ENCODE peak calls at places on chromosomes 4 and X, in ten cellular contexts. One of them, this sample, is unnamed.

GRCh38 chr4:187444061-187444460 is 551.5 kb upstream of the ZFP42 start:
- DNase-seq in left ventricle myocardium inferior: no peak
- DNase-seq in GM23338: no peak
- DNase-seq in fibroblast of mammary gland: no peak
- DNase-seq in AG09309: no peak
- DNase-seq in OCI-LY7: no peak
- DNase-seq in right lobe of liver: no peak
- DNase-seq in tibial artery: no peak
- DNase-seq in type B pancreatic cell: no peak
- DNase-seq in heart right ventricle: no peak
- DNase-seq in this sample: no peak

GRCh38 chr4:24642941-24643628 is 58.7 kb upstream of the DHX15 start:
- DNase-seq in left ventricle myocardium inferior: no peak
- DNase-seq in GM23338: no peak
- DNase-seq in fibroblast of mammary gland: peak; percentile 40
- DNase-seq in AG09309: peak; percentile 31
- DNase-seq in OCI-LY7: no peak
- DNase-seq in right lobe of liver: no peak
- DNase-seq in tibial artery: no peak
- DNase-seq in type B pancreatic cell: no peak
- DNase-seq in heart right ventricle: no peak
- DNase-seq in this sample: no peak

GRCh38 chr4:128715616-128716015 is 93.9 kb upstream of the JADE1 start:
- DNase-seq in left ventricle myocardium inferior: no peak
- DNase-seq in GM23338: no peak
- DNase-seq in fibroblast of mammary gland: peak; percentile 78
- DNase-seq in AG09309: peak; percentile 74
- DNase-seq in OCI-LY7: no peak
- DNase-seq in right lobe of liver: no peak
- DNase-seq in tibial artery: no peak
- DNase-seq in type B pancreatic cell: no peak
- DNase-seq in heart right ventricle: no peak
- DNase-seq in this sample: no peak

GRCh38 chrX:14344172-14344940 is 185.0 kb upstream of the GLRA2 start:
- DNase-seq in left ventricle myocardium inferior: no peak
- DNase-seq in GM23338: peak; percentile 21
- DNase-seq in fibroblast of mammary gland: no peak
- DNase-seq in AG09309: no peak
- DNase-seq in OCI-LY7: no peak
- DNase-seq in right lobe of liver: no peak
- DNase-seq in tibial artery: no peak
- DNase-seq in type B pancreatic cell: no peak
- DNase-seq in heart right ventricle: no peak
- DNase-seq in this sample: no peak

GRCh38 chrX:39688576-39689373 is 409.0 kb downstream of the BCOR start:
- DNase-seq in left ventricle myocardium inferior: peak; percentile 73
- DNase-seq in GM23338: peak; percentile 79
- DNase-seq in fibroblast of mammary gland: no peak
- DNase-seq in AG09309: no peak
- DNase-seq in OCI-LY7: no peak
- DNase-seq in right lobe of liver: peak; percentile 73
- DNase-seq in tibial artery: peak; percentile 51
- DNase-seq in type B pancreatic cell: peak; percentile 76
- DNase-seq in heart right ventricle: peak; percentile 60
- DNase-seq in this sample: no peak

GRCh38 chrX:131262738-131263679 is 26.1 kb downstream of the IGSF1 start:
- DNase-seq in left ventricle myocardium inferior: no peak
- DNase-seq in GM23338: peak; percentile 69
- DNase-seq in fibroblast of mammary gland: no peak
- DNase-seq in AG09309: no peak
- DNase-seq in OCI-LY7: peak; percentile 0
- DNase-seq in right lobe of liver: peak; percentile 61
- DNase-seq in tibial artery: no peak
- DNase-seq in type B pancreatic cell: no peak
- DNase-seq in heart right ventricle: no peak
- DNase-seq in this sample: no peak

GRCh38 chrX:67295924-67296323 is 247.9 kb upstream of the AR start:
- DNase-seq in left ventricle myocardium inferior: no peak
- DNase-seq in GM23338: no peak
- DNase-seq in fibroblast of mammary gland: no peak
- DNase-seq in AG09309: no peak
- DNase-seq in OCI-LY7: no peak
- DNase-seq in right lobe of liver: no peak
- DNase-seq in tibial artery: no peak
- DNase-seq in type B pancreatic cell: no peak
- DNase-seq in heart right ventricle: no peak
- DNase-seq in this sample: no peak

GRCh38 chr4:171002246-171002645 is 811.0 kb upstream of the GALNTL6 start:
- DNase-seq in left ventricle myocardium inferior: no peak
- DNase-seq in GM23338: no peak
- DNase-seq in fibroblast of mammary gland: no peak
- DNase-seq in AG09309: no peak
- DNase-seq in OCI-LY7: no peak
- DNase-seq in right lobe of liver: no peak
- DNase-seq in tibial artery: no peak
- DNase-seq in type B pancreatic cell: no peak
- DNase-seq in heart right ventricle: no peak
- DNase-seq in this sample: no peak

GRCh38 chr4:42152507-42153504 is at the start of gene BEND4:
- DNase-seq in left ventricle myocardium inferior: no peak
- DNase-seq in GM23338: peak; percentile 91
- DNase-seq in fibroblast of mammary gland: peak; percentile 2
- DNase-seq in AG09309: no peak
- DNase-seq in OCI-LY7: peak; percentile 83
- DNase-seq in right lobe of liver: no peak
- DNase-seq in tibial artery: no peak
- DNase-seq in type B pancreatic cell: no peak
- DNase-seq in heart right ventricle: no peak
- DNase-seq in this sample: no peak
- TF ChIP-seq CTCF in left ventricle myocardium inferior: no peak
- TF ChIP-seq CTCF in GM23338: peak; percentile 42
- TF ChIP-seq CTCF in fibroblast of mammary gland: no peak
- TF ChIP-seq CTCF in AG09309: no peak
- TF ChIP-seq CTCF in OCI-LY7: peak; percentile 66
- TF ChIP-seq CTCF in right lobe of liver: no peak
- TF ChIP-seq CTCF in tibial artery: no peak
- TF ChIP-seq CTCF in type B pancreatic cell: no peak
- TF ChIP-seq CTCF in heart right ventricle: no peak
- TF ChIP-seq CTCF in this sample: no peak

DNA sequence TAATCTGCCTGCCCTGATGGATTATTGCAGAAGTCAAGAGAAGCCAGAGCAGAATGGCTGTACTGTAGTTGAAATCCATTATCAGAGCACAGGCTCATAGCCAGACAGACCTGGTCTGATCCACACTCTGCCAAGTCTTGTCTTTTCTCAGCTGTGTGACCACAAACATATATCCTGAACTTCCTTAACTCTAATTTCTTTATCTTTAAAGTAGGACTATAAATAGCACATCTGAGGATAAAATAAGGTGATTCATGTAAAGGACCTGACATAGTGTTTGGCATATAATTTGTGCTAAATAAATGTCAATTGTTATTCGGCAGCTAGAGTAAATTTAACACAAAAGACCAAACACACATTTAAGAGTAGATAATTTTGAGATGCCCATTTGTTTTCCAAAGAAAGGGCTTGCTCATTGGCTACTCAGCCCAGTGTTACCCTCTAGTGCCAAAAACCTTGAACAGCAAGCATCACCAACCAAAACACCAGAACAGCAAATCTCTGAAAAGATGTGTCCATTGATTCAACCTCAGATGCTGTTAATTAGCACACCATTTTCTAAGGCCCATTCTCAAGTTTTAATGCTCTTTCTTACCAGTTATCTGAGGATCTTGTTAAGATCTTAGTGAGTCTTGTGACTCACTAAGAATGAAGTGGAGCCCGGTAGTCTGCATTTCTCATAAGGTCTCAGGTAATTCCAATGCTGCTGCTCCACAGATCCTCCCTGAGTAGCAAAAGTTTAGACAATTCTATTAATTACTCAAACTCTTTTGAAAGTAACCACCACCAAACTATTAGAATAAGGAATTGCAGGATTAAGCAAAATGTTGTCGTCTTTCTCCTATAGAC is 108.8 kb downstream of the HHIP start:
- DNase-seq in left ventricle myocardium inferior: no peak
- DNase-seq in GM23338: peak; percentile 62
- DNase-seq in fibroblast of mammary gland: peak; percentile 42
- DNase-seq in AG09309: peak; percentile 14
- DNase-seq in OCI-LY7: no peak
- DNase-seq in right lobe of liver: no peak
- DNase-seq in tibial artery: no peak
- DNase-seq in type B pancreatic cell: no peak
- DNase-seq in heart right ventricle: no peak
- DNase-seq in this sample: no peak
- TF ChIP-seq CTCF in left ventricle myocardium inferior: peak; percentile 48
- TF ChIP-seq CTCF in GM23338: peak; percentile 84
- TF ChIP-seq CTCF in fibroblast of mammary gland: peak; percentile 66
- TF ChIP-seq CTCF in AG09309: peak; percentile 69
- TF ChIP-seq CTCF in OCI-LY7: peak; percentile 27
- TF ChIP-seq CTCF in right lobe of liver: peak; percentile 29
- TF ChIP-seq CTCF in tibial artery: no peak
- TF ChIP-seq CTCF in type B pancreatic cell: peak; percentile 49
- TF ChIP-seq CTCF in heart right ventricle: peak; percentile 42
- TF ChIP-seq CTCF in this sample: no peak

GRCh38 chr4:749771-750666 is 44.4 kb downstream of the PCGF3 start:
- DNase-seq in left ventricle myocardium inferior: no peak
- DNase-seq in GM23338: no peak
- DNase-seq in fibroblast of mammary gland: peak; percentile 89
- DNase-seq in AG09309: no peak
- DNase-seq in OCI-LY7: no peak
- DNase-seq in right lobe of liver: peak; percentile 63
- DNase-seq in tibial artery: peak; percentile 55
- DNase-seq in type B pancreatic cell: no peak
- DNase-seq in heart right ventricle: no peak
- DNase-seq in this sample: no peak

GRCh38 chr4:748461-748860 is 42.8 kb downstream of the PCGF3 start:
- DNase-seq in left ventricle myocardium inferior: no peak
- DNase-seq in GM23338: no peak
- DNase-seq in fibroblast of mammary gland: no peak
- DNase-seq in AG09309: no peak
- DNase-seq in OCI-LY7: no peak
- DNase-seq in right lobe of liver: peak; percentile 16
- DNase-seq in tibial artery: no peak
- DNase-seq in type B pancreatic cell: no peak
- DNase-seq in heart right ventricle: no peak
- DNase-seq in this sample: no peak

GRCh38 chr4:752196-752861 is 46.7 kb downstream of the PCGF3 start:
- DNase-seq in left ventricle myocardium inferior: no peak
- DNase-seq in GM23338: no peak
- DNase-seq in fibroblast of mammary gland: peak; percentile 21
- DNase-seq in AG09309: no peak
- DNase-seq in OCI-LY7: no peak
- DNase-seq in right lobe of liver: no peak
- DNase-seq in tibial artery: no peak
- DNase-seq in type B pancreatic cell: no peak
- DNase-seq in heart right ventricle: no peak
- DNase-seq in this sample: no peak

GRCh38 chr4:754221-755120 is 48.8 kb downstream of the PCGF3 start:
- DNase-seq in left ventricle myocardium inferior: no peak
- DNase-seq in GM23338: no peak
- DNase-seq in fibroblast of mammary gland: no peak
- DNase-seq in AG09309: no peak
- DNase-seq in OCI-LY7: no peak
- DNase-seq in right lobe of liver: peak; percentile 39
- DNase-seq in tibial artery: no peak
- DNase-seq in type B pancreatic cell: no peak
- DNase-seq in heart right ventricle: no peak
- DNase-seq in this sample: no peak

GRCh38 chr4:751676-752075 is 46.0 kb downstream of the PCGF3 start:
- DNase-seq in left ventricle myocardium inferior: no peak
- DNase-seq in GM23338: no peak
- DNase-seq in fibroblast of mammary gland: peak; percentile 54
- DNase-seq in AG09309: no peak
- DNase-seq in OCI-LY7: no peak
- DNase-seq in right lobe of liver: no peak
- DNase-seq in tibial artery: no peak
- DNase-seq in type B pancreatic cell: no peak
- DNase-seq in heart right ventricle: no peak
- DNase-seq in this sample: no peak
- TF ChIP-seq CTCF in left ventricle myocardium inferior: no peak
- TF ChIP-seq CTCF in GM23338: no peak
- TF ChIP-seq CTCF in fibroblast of mammary gland: no peak
- TF ChIP-seq CTCF in AG09309: no peak
- TF ChIP-seq CTCF in OCI-LY7: no peak
- TF ChIP-seq CTCF in right lobe of liver: no peak
- TF ChIP-seq CTCF in tibial artery: no peak
- TF ChIP-seq CTCF in type B pancreatic cell: no peak
- TF ChIP-seq CTCF in heart right ventricle: no peak
- TF ChIP-seq CTCF in this sample: no peak

GRCh38 chrX:47564438-47565085 is 3.6 kb downstream of the ARAF start:
- DNase-seq in left ventricle myocardium inferior: no peak
- DNase-seq in GM23338: no peak
- DNase-seq in fibroblast of mammary gland: no peak
- DNase-seq in AG09309: no peak
- DNase-seq in OCI-LY7: no peak
- DNase-seq in right lobe of liver: no peak
- DNase-seq in tibial artery: no peak
- DNase-seq in type B pancreatic cell: no peak
- DNase-seq in heart right ventricle: no peak
- DNase-seq in this sample: no peak

GRCh38 chrX:47561653-47562151 is 697 bp downstream of the ARAF start:
- DNase-seq in left ventricle myocardium inferior: no peak
- DNase-seq in GM23338: no peak
- DNase-seq in fibroblast of mammary gland: no peak
- DNase-seq in AG09309: no peak
- DNase-seq in OCI-LY7: no peak
- DNase-seq in right lobe of liver: no peak
- DNase-seq in tibial artery: no peak
- DNase-seq in type B pancreatic cell: no peak
- DNase-seq in heart right ventricle: no peak
- DNase-seq in this sample: no peak

GRCh38 chrX:47563801-47564315 is 2.9 kb downstream of the ARAF start:
- DNase-seq in left ventricle myocardium inferior: no peak
- DNase-seq in GM23338: no peak
- DNase-seq in fibroblast of mammary gland: peak; percentile 69
- DNase-seq in AG09309: peak; percentile 31
- DNase-seq in OCI-LY7: no peak
- DNase-seq in right lobe of liver: no peak
- DNase-seq in tibial artery: no peak
- DNase-seq in type B pancreatic cell: no peak
- DNase-seq in heart right ventricle: no peak
- DNase-seq in this sample: no peak

GRCh38 chrX:47560831-47561652 is at the start of gene ARAF:
- DNase-seq in left ventricle myocardium inferior: peak; percentile 95
- DNase-seq in GM23338: peak; percentile 97
- DNase-seq in fibroblast of mammary gland: peak; percentile 99
- DNase-seq in AG09309: peak; percentile 99
- DNase-seq in OCI-LY7: peak; percentile 98
- DNase-seq in right lobe of liver: peak; percentile 98
- DNase-seq in tibial artery: peak; percentile 97
- DNase-seq in type B pancreatic cell: peak; percentile 93
- DNase-seq in heart right ventricle: peak; percentile 98
- DNase-seq in this sample: peak; percentile 77

DNA sequence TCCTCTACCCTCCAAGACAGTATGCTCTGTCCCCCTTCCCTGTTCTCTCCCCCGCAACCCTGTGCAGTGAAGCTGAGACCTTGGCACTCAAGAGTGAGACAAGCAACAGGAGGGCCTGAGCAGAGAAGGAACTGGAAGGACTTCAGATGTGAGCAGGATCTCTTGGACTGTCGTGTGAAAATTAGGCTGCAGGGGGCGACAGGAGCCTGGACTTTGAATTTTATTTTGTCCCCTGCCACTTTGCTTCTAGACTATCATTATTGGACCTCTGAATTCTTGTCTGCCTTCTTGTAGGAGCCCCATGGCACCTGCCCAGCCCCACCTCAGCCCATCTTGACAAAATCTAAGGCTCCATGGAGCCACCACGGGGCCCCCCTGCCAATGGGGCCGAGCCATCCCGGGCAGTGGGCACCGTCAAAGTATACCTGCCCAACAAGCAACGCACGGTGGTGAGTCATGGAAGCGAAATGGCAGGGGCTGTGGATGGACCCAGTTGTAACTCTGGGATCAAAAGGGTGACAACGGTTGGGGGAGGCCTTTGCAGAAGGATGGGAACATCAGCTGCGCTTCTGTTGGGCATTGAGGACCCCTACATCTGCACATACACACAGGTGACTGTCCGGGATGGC is 1.7 kb downstream of the ARAF start:
- DNase-seq in left ventricle myocardium inferior: no peak
- DNase-seq in GM23338: peak; percentile 27
- DNase-seq in fibroblast of mammary gland: peak; percentile 41
- DNase-seq in AG09309: no peak
- DNase-seq in OCI-LY7: peak; percentile 38
- DNase-seq in right lobe of liver: no peak
- DNase-seq in tibial artery: no peak
- DNase-seq in type B pancreatic cell: no peak
- DNase-seq in heart right ventricle: no peak
- DNase-seq in this sample: no peak
- TF ChIP-seq CTCF in left ventricle myocardium inferior: peak; percentile 43
- TF ChIP-seq CTCF in GM23338: peak; percentile 60
- TF ChIP-seq CTCF in fibroblast of mammary gland: peak; percentile 35
- TF ChIP-seq CTCF in AG09309: peak; percentile 41
- TF ChIP-seq CTCF in OCI-LY7: peak; percentile 61
- TF ChIP-seq CTCF in right lobe of liver: peak; percentile 22
- TF ChIP-seq CTCF in tibial artery: peak; percentile 24
- TF ChIP-seq CTCF in type B pancreatic cell: peak; percentile 58
- TF ChIP-seq CTCF in heart right ventricle: peak; percentile 42
- TF ChIP-seq CTCF in this sample: no peak